ENCODE peak calls at places on chromosomes 5 and 9, in seven cellular contexts. C is mesendoderm; E is activated CD4-positive, alpha-beta T cell treated with anti-CD3 and anti-CD28 coated beads for 48 hours; M is nucleus accumbens; Q is mucosa of gallbladder; N is NCI-H524; R is ELR. V is an unnamed sample.

GRCh38 chr5:37926732-37927131 is 86.9 kb upstream of the GDNF start:
- DNase-seq in M (no peak), N (peak), Q (no peak), R (peak), C (no peak), E (no peak), V (no peak)

GRCh38 chr5:56026863-56027300 is 32.1 kb upstream of the IL6ST start:
- DNase-seq in Q (no peak), R (peak), N (peak), C (no peak), M (no peak), E (no peak), V (no peak)

GRCh38 chr9:15144567-15145174 is 162.3 kb downstream of the TTC39B start:
- DNase-seq in M (peak), N (no peak), E (no peak), Q (no peak), C (no peak), R (peak), V (peak)

GRCh38 chr9:98314381-98315066 is 59.1 kb upstream of the TBC1D2 start:
- DNase-seq in R (peak), E (no peak), M (no peak), N (no peak), Q (no peak), C (peak), V (no peak)

GRCh38 chr5:129245489-129245888 is 150.9 kb downstream of the ISOC1 start:
- DNase-seq in M (no peak), R (no peak), C (no peak), Q (no peak), E (no peak), N (no peak), V (no peak)

GRCh38 chr9:136831720-136832104 is 10.6 kb upstream of the AJM1 start:
- DNase-seq in E (no peak), R (no peak), C (no peak), M (no peak), Q (no peak), N (no peak), V (no peak)

GRCh38 chr5:24855485-24855884 is 210.7 kb upstream of the CDH10 start:
- DNase-seq in C (peak), R (no peak), N (no peak), E (no peak), M (no peak), Q (no peak), V (no peak)

GRCh38 chr5:32618962-32619361 is 33.6 kb downstream of the SUB1 start:
- DNase-seq in E (no peak), C (no peak), M (no peak), N (no peak), R (no peak), Q (no peak), V (no peak)

GRCh38 chr9:137241490-137242328 is 622 bp downstream of the TUBB4B start:
- DNase-seq in N (peak), C (no peak), R (peak), Q (no peak), M (no peak), E (peak), V (no peak)